ENCODE peak calls at places on chromosome 21, in nine cellular contexts. P is activated CD4-positive, alpha-beta T cell treated with anti-CD3 and anti-CD28 coated beads for 1 hour; D is lower leg skin; I is renal cortical epithelial cell; Y is T-helper 17 cell; M is HTR-8/SVneo; N is NB4; V is lower lobe of right lung; R is stimulated activated CD4-positive, alpha-beta T cell treated with anti-CD3 and anti-CD28 coated beads, Interleukin-15, amount 100 ng/mL, for 1 hour. T is an unnamed sample.

GRCh38 chr21:41958886-41959563 is 5.2 kb upstream of the C2CD2 start:
- DNase-seq in M (no peak), Y (no peak), I (peak; percentile 42), D (peak; percentile 84), R (no peak), P (no peak), V (no peak), N (no peak), T (no peak)

GRCh38 chr21:33618407-33618806 is 23.1 kb downstream of the CRYZL1 start:
- DNase-seq in D (no peak), R (no peak), V (no peak), Y (no peak), N (no peak), M (no peak), I (no peak), P (no peak), T (no peak)

GRCh38 chr21:38787461-38788274 is 18.1 kb upstream of the ETS2 start:
- DNase-seq in N (peak; percentile 76), Y (no peak), I (peak; percentile 96), D (no peak), P (no peak), R (no peak), M (peak; percentile 65), V (no peak), T (no peak)

GRCh38 chr21:36065497-36066036 is 4.3 kb upstream of the CBR1 start:
- DNase-seq in N (peak; percentile 54), Y (no peak), I (peak; percentile 43), D (no peak), M (peak; percentile 21), R (no peak), V (no peak), P (no peak), T (no peak)

GRCh38 chr21:42648606-42649005 is 4.8 kb upstream of the PDE9A start:
- DNase-seq in R (no peak), N (no peak), V (no peak), D (no peak), P (no peak), Y (no peak), M (no peak), I (no peak), T (no peak)

GRCh38 chr21:15037894-15038293 is 26.9 kb downstream of the NRIP1 start:
- DNase-seq in V (no peak), D (no peak), Y (no peak), I (no peak), R (no peak), P (no peak), N (no peak), M (no peak), T (no peak)

GRCh38 chr21:42565886-42566523 is 52.4 kb downstream of the SLC37A1 start:
- DNase-seq in N (no peak), M (no peak), R (no peak), V (peak; percentile 44), P (no peak), I (no peak), D (peak; percentile 68), Y (no peak), T (no peak)

GRCh38 chr21:25772680-25773079 is 37.9 kb downstream of the GABPA start:
- DNase-seq in R (no peak), V (no peak), M (no peak), D (no peak), P (no peak), N (peak; percentile 77), I (peak; percentile 9), Y (no peak), T (no peak)

GRCh38 chr21:15514073-15514946 is 215.5 kb upstream of the USP25 start:
- DNase-seq in N (no peak), R (peak; percentile 4), V (no peak), Y (no peak), D (no peak), I (peak; percentile 4), M (no peak), P (peak; percentile 23), T (peak; percentile 39)

GRCh38 chr21:34669149-34669879 is 520 bp downstream of the CLIC6 start:
- DNase-seq in R (no peak), V (peak; percentile 70), Y (no peak), I (no peak), P (no peak), N (no peak), M (no peak), D (no peak), T (no peak)

GRCh38 chr21:33197546-33197945 is 32.2 kb upstream of the IFNAR2 start:
- DNase-seq in P (no peak), R (no peak), Y (no peak), I (no peak), N (no peak), D (no peak), M (no peak), V (no peak), T (no peak)

GRCh38 chr21:26717146-26717739 is 128.0 kb downstream of the ADAMTS1 start:
- DNase-seq in N (peak; percentile 8), V (no peak), P (no peak), R (no peak), D (no peak), Y (no peak), I (peak; percentile 22), M (peak; percentile 9), T (no peak)

GRCh38 chr21:39388038-39388810 is 39.3 kb upstream of the HMGN1 start:
- DNase-seq in M (peak; percentile 89), D (peak; percentile 98), Y (peak; percentile 91), N (peak; percentile 89), P (peak; percentile 81), R (peak; percentile 85), I (peak; percentile 45), V (peak; percentile 95), T (peak; percentile 83)

T was measured in stimulated activated CD8-positive, alpha-beta memory T cell treated with anti-CD3 and anti-CD28 coated beads, Interleukin-12 subunit alpha, Interleukin-12 subunit beta, amount 100 ng/mL, for 1 hour.